ENCODE peak calls at places on chromosome 2, in ten cellular contexts. J is cardiac fibroblast; L is fibroblast of mammary gland; N is lower lobe of right lung; V is GM18507; I is NCI-H774; F is mesothelial cell of epicardium; D is stimulated activated CD4-positive, alpha-beta T cell treated with anti-CD3 and anti-CD28 coated beads, Interleukin-12 subunit alpha, Interleukin-12 subunit beta, amount 100 ng/mL, for 4 hours; C is A172; P is HTR-8/SVneo. S is an unnamed sample.

GRCh38 chr2:231228223-231228622 is 29.8 kb downstream of the ARMC9 start:
- DNase-seq in J (no peak), L (no peak), N (no peak), V (peak; percentile 65), I (no peak), F (no peak), D (no peak), C (no peak), P (no peak), S (no peak)

GRCh38 chr2:237590272-237591020 is at the start of gene RAB17:
- DNase-seq in J (peak; percentile 52), L (no peak), N (peak; percentile 83), V (no peak), I (peak; percentile 68), F (no peak), D (no peak), C (peak; percentile 49), P (no peak), S (peak; percentile 50)

GRCh38 chr2:37026050-37026449 is 58.1 kb downstream of the HEATR5B start:
- DNase-seq in J (peak; percentile 3), L (peak; percentile 17), N (no peak), V (no peak), I (no peak), F (no peak), D (no peak), C (peak; percentile 25), P (no peak), S (no peak)

GRCh38 chr2:15634846-15635490 is 43.3 kb downstream of the DDX1 start:
- DNase-seq in J (peak; percentile 58), L (no peak), N (no peak), V (no peak), I (no peak), F (no peak), D (no peak), C (peak; percentile 8), P (no peak), S (no peak)

GRCh38 chr2:102172749-102173148 is 14.1 kb upstream of the IL1RL2 start:
- DNase-seq in J (no peak), L (no peak), N (no peak), V (no peak), I (no peak), F (no peak), D (no peak), C (no peak), P (no peak), S (no peak)

GRCh38 chr2:55587-56448 is 9.5 kb upstream of the FAM110C start:
- DNase-seq in J (no peak), L (no peak), N (no peak), V (no peak), I (no peak), F (no peak), D (no peak), C (no peak), P (no peak), S (no peak)

GRCh38 chr2:161625314-161625919 is 1.2 kb downstream of the SLC4A10 start:
- DNase-seq in J (no peak), L (no peak), N (no peak), V (no peak), I (no peak), F (no peak), D (no peak), C (peak; percentile 4), P (peak; percentile 0), S (no peak)

GRCh38 chr2:236162804-236163482 is 5.2 kb downstream of the GBX2 start:
- DNase-seq in J (no peak), L (no peak), N (no peak), V (no peak), I (no peak), F (no peak), D (no peak), C (no peak), P (no peak), S (no peak)

GRCh38 chr2:188000189-188000588 is 291.5 kb upstream of the GULP1 start:
- DNase-seq in J (no peak), L (no peak), N (no peak), V (no peak), I (no peak), F (no peak), D (no peak), C (no peak), P (no peak), S (no peak)

GRCh38 chr2:173572848-173573247 is 218.2 kb downstream of the CDCA7 start:
- DNase-seq in J (no peak), L (no peak), N (no peak), V (no peak), I (no peak), F (no peak), D (no peak), C (no peak), P (no peak), S (no peak)

GRCh38 chr2:152694161-152694661 is 23.1 kb downstream of the PRPF40A start:
- DNase-seq in J (peak; percentile 56), L (peak; percentile 80), N (no peak), V (no peak), I (no peak), F (no peak), D (no peak), C (peak; percentile 81), P (peak; percentile 46), S (no peak)

GRCh38 chr2:220072669-220073235 is 445.3 kb downstream of the SLC4A3 start:
- DNase-seq in J (no peak), L (no peak), N (no peak), V (no peak), I (no peak), F (no peak), D (no peak), C (no peak), P (no peak), S (no peak)

GRCh38 chr2:228303960-228304359 is 122.5 kb upstream of the SPHKAP start:
- DNase-seq in J (no peak), L (no peak), N (no peak), V (no peak), I (no peak), F (no peak), D (no peak), C (no peak), P (no peak), S (no peak)

GRCh38 chr2:196955036-196955435 is 28.5 kb upstream of the PGAP1 start:
- DNase-seq in J (no peak), L (no peak), N (no peak), V (no peak), I (no peak), F (no peak), D (no peak), C (no peak), P (no peak), S (no peak)

GRCh38 chr2:27078267-27079194 is at the start of gene EMILIN1:
- DNase-seq in J (peak; percentile 98), L (peak; percentile 96), N (peak; percentile 68), V (no peak), I (no peak), F (peak; percentile 69), D (no peak), C (no peak), P (no peak), S (no peak)

GRCh38 chr2:165693838-165694237 is 100.2 kb downstream of the GALNT3 start:
- DNase-seq in J (no peak), L (no peak), N (no peak), V (no peak), I (no peak), F (no peak), D (no peak), C (no peak), P (no peak), S (no peak)

GRCh38 chr2:105725388-105725787 is 19.3 kb upstream of the NCK2 start:
- DNase-seq in J (no peak), L (no peak), N (no peak), V (no peak), I (no peak), F (no peak), D (no peak), C (no peak), P (no peak), S (no peak)

GRCh38 chr2:215930505-215931233 is 82.7 kb downstream of the MREG start:
- DNase-seq in J (peak; percentile 63), L (peak; percentile 61), N (no peak), V (no peak), I (no peak), F (no peak), D (no peak), C (no peak), P (no peak), S (no peak)